ENCODE peak calls at places on chromosomes 3 and 15, in four cellular contexts. D is neuronal stem cell, Q is MM.1S, Y is OCI-LY7. Z is an unnamed sample.

GRCh38 chr3:118102737-118103136 is 931.9 kb downstream of the IGSF11 start:
- DNase-seq in Y (no peak), D (no peak), Q (peak), Z (peak)

GRCh38 chr3:185328324-185329004 is 34.5 kb upstream of the MAP3K13 start:
- DNase-seq in Y (no peak), Q (no peak), D (no peak), Z (no peak)

GRCh38 chr15:99921086-99921485 is 187.8 kb upstream of the LYSMD4 start:
- DNase-seq in Q (no peak), Y (no peak), D (no peak), Z (no peak)

GRCh38 chr3:186138272-186138981 is 29.5 kb upstream of the ETV5 start:
- DNase-seq in D (no peak), Q (no peak), Y (no peak), Z (no peak)

GRCh38 chr3:85476891-85477495 is 518.2 kb downstream of the CADM2 start:
- DNase-seq in D (no peak), Q (no peak), Y (no peak), Z (no peak)

GRCh38 chr15:82909080-82909815 is 43.3 kb downstream of the HOMER2 start:
- DNase-seq in Y (no peak), D (no peak), Q (no peak), Z (no peak)

GRCh38 chr3:136173939-136174338 is 22.2 kb downstream of the MSL2 start:
- DNase-seq in Y (no peak), Q (no peak), D (no peak), Z (no peak)

GRCh38 chr3:172625404-172625803 is 85.5 kb downstream of the NCEH1 start:
- DNase-seq in Q (no peak), D (no peak), Y (no peak), Z (no peak)

GRCh38 chr3:32975891-32976290 is 24.4 kb downstream of the CCR4 start:
- DNase-seq in Y (peak), Q (no peak), D (no peak), Z (no peak)

DNA sequence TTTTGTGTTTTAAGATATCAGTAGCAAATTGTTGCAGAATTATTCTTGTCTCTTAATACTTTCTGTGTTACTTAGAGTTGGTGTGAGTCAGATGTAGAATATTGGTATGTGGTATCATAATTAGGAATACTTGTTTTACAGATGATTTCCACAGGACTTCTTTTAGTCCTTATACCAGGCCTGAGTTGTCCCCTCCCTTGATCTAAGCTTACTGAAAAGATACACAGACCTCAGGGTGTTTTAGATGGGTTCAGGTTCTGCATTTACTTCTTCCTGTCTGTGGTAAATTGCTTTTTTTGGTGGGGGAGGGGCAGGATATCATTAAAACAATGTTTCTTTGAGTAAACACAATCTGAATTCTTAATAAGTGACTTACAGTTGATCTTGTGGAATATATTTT is 14.2 kb downstream of the DZIP3 start:
- DNase-seq in Y (peak), Q (no peak), D (no peak), Z (no peak)
- H3K4me2 ChIP-seq in Y (no peak), Q (no peak), D (no peak), Z (no peak)

DNA sequence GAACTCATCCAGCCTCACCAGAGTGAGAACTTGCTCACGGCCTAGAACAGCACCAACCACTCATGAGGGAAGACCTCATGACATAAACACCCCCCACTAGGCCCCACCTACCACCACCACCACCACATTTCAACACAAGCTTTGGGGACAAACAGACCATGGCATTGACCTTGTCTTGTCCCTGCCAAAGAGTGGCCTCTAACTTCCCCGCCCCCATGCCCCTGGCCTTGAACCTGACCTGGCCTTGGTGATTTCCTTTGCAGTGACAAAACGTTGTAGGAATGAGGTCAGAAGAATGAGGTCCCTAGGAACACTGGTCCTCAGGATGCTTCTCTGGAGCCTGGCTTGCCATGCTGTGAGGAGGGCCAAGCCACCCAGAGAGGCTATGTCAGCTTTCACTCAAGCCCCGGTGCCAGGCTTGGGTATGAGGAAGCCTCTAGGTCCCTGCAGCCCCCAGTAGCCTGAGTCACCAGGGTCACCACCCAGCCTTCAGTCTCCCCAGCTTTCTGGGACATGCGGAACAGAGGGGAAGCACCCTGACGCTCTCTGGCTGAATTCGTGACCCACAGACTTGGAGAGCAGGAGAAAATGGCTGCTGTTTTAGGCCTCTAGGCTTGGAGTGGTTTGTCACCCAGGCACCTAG is 57.9 kb downstream of the TPRA1 start:
- DNase-seq in Y (no peak), Q (no peak), D (no peak), Z (no peak)
- H3K4me3 ChIP-seq in Y (no peak), Q (no peak), D (no peak), Z (no peak)

GRCh38 chr3:45387171-45387570 is 1.2 kb upstream of the LARS2 start:
- DNase-seq in Q (no peak), Y (no peak), D (no peak), Z (no peak)

DNA sequence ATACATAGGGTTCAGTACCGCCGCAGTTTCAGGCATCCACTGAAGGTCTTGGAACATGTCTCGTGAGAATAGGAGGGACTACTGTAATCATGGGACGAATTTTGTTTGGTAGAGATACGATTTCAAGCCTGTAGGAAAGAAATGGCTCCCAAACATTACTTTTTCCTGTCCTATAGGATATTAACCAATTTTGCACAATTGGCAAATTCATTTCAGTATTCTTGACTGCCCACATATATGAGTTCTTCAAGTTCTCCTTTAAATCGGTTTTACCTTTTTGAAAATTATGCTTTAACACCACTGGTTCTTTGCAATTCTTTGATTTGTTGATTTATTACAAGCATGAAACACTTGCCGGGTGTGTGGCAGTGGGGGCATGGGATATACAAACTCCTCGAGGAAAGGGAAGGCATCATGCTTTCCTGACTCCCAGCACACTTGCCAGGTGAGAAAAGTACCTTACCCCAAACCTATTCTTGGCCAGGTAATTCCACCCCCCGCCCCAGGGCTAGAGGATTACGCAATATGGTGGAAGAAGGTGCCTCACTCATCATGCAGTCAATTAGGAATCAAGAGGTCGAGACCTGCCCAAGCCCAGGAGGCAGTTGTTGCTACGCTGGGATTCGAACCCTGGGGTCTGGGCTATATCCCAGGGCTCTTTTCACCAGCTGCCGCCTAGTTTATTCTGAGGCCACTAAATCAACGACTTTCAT is 584 bp upstream of the LARS2 start:
- DNase-seq in Y (no peak), Q (peak), D (no peak), Z (no peak)
- H3K27ac ChIP-seq in Y (peak), Q (no peak), D (no peak), Z (no peak)

DNA sequence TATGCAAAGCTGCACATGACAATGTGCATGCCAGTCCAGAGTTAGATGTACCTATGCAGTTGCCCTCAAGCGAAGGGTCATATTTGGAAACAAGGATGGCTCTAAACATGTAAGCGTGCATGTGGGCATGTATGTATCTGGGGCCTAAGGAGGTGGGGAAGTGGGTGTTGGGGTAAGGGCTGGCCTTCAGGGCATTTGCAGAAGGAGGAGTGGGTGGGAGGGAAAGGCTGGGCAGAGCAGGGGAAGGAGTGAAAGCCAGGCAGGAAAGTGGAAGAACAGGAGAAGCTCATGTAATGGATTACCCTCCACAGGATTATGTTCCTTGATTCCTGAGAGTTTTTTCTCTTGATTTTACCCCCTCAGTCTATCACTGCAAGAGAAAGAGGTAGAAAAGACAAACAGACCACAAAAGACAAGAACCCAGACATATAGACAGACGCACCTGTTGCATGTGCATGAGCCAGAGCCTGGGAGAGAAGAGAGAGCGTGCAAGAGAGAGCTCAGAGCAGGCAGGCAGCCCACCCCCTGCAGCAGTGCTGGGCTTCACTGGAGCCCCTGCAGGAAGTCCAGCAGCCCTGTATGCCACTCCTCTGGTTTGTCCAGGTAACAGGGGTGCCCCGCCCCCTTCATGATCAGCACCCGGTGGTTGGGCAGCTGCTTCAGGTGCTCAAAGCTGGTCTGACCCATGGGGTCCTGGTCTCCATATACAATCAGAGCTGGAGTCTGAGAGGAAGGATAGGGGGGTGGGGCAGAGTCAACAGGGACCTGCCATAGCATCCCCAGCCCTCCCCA is 1.8 kb upstream of the PCBP4 start:
- DNase-seq in Q (no peak), Y (no peak), D (no peak), Z (no peak)
- H3K4me2 ChIP-seq in Q (no peak), Y (no peak), D (peak), Z (peak)

DNA sequence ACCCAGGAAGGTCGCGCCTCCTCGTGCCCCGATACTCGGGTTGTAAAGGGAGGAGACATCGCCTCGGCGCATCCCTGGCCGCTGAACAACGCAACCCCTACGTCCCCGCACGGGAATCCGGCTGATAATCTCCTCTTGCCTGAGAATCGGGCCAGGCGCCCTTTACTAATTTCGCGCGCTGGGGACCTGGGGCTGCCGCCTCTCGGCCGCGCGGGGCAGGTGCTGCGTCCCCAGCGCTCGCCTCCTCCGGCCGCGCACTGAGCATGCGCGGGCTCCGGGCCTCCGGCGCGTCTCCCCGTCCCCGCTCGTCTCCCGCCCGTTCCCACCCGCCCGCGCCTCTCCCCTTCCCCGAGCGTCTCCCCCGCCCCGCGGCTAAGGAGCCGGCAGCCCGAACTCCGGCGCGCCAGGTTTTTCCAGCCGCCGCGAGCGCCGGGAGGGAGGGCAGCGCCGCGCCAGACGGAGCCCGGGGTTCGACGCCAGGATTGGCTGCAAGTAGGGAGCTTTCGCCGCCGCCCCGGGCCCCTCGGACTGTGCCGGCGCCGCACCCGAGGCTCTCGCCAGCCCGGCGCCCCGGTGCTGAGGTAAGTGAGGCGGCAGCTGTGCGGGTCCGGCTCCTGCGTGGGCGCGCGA is at the start of gene CNTN4:
- DNase-seq in D (peak), Y (no peak), Q (peak), Z (no peak)
- H3K4me3 ChIP-seq in D (peak), Y (no peak), Q (peak), Z (no peak)

DNA sequence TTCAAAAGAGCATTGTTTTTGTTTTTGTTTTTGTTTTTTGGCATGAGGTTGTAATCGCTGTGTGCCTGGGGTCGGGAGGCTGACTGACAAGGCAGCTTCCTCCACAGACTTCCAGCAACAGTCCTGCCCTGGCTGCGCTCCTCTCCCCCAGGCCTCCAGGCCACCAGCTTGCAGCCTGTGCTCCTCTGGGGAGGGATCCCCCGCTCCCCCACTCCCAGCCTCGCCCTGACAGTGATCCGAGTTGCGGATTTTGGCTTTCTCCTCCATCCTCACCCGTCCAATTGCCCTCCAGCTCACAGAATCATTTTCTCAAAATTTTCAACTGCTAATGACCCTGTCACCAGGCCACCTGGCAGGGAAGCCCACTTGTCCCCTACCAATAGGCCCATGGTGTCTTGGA is 36.5 kb upstream of the PCSK6 start:
- DNase-seq in Y (no peak), D (no peak), Q (no peak), Z (no peak)
- H3K27ac ChIP-seq in Y (no peak), D (no peak), Q (no peak), Z (no peak)

GRCh38 chr3:134463676-134464611 is 21.8 kb downstream of the ANAPC13 start:
- DNase-seq in D (peak), Q (no peak), Y (no peak), Z (no peak)

GRCh38 chr3:134466366-134466765 is 19.4 kb downstream of the ANAPC13 start:
- DNase-seq in Q (no peak), Y (no peak), D (no peak), Z (no peak)

GRCh38 chr3:134462236-134463059 is 23.3 kb downstream of the ANAPC13 start:
- DNase-seq in Q (no peak), D (no peak), Y (no peak), Z (no peak)

GRCh38 chr3:134468519-134468918 is 17.3 kb downstream of the ANAPC13 start:
- DNase-seq in Q (no peak), D (no peak), Y (no peak), Z (no peak)

GRCh38 chr3:134464693-134465385 is 20.9 kb downstream of the ANAPC13 start:
- DNase-seq in D (no peak), Q (no peak), Y (no peak), Z (no peak)
- H3K4me2 ChIP-seq in D (no peak), Q (no peak), Y (no peak), Z (no peak)

Z was measured in Karpas-422.